ENCODE peak calls at places on chromosome 20, in five cellular contexts. C is neuronal stem cell, X is H1, F is H9, E is trophoblast cell. V is an unnamed sample.

GRCh38 chr20:41287327-41287726 is 30.2 kb downstream of the ZHX3 start:
- DNase-seq in C (no peak), X (no peak), F (no peak), E (peak), V (peak)

GRCh38 chr20:54044156-54044555 is 26.2 kb downstream of the BCAS1 start:
- DNase-seq in C (no peak), X (no peak), F (no peak), E (peak), V (peak)

GRCh38 chr20:58636983-58637421 is 14.1 kb upstream of the STX16 start:
- DNase-seq in C (peak), X (no peak), F (no peak), E (peak), V (no peak)

GRCh38 chr20:2485662-2486061 is 15.1 kb upstream of the SNRPB start:
- DNase-seq in C (no peak), X (no peak), F (no peak), E (no peak), V (no peak)

GRCh38 chr20:4006640-4007039 is 8.7 kb downstream of the RNF24 start:
- DNase-seq in C (no peak), X (no peak), F (no peak), E (no peak), V (peak)

GRCh38 chr20:528923-529594 is 14.5 kb downstream of the CSNK2A1 start:
- DNase-seq in C (no peak), X (no peak), F (no peak), E (peak), V (peak)

GRCh38 chr20:17710379-17711305 is 10.9 kb downstream of the BANF2 start:
- DNase-seq in C (no peak), X (no peak), F (no peak), E (no peak), V (peak)

GRCh38 chr20:24721891-24722530 is 227.1 kb upstream of the CST7 start:
- DNase-seq in C (no peak), X (peak), F (no peak), E (no peak), V (no peak)

GRCh38 chr20:53658327-53658726 is 64.7 kb upstream of the ZNF217 start:
- DNase-seq in C (no peak), X (no peak), F (no peak), E (peak), V (no peak)

GRCh38 chr20:50645253-50646068 is 45.9 kb downstream of the RIPOR3 start:
- DNase-seq in C (no peak), X (peak), F (peak), E (peak), V (peak)

GRCh38 chr20:41142241-41142640 is 4.9 kb downstream of the PLCG1 start:
- DNase-seq in C (no peak), X (no peak), F (no peak), E (no peak), V (no peak)

GRCh38 chr20:61385316-61385715 is 133.3 kb downstream of the CDH4 start:
- DNase-seq in C (no peak), X (no peak), F (no peak), E (no peak), V (no peak)

GRCh38 chr20:31418307-31418706 is 12.3 kb upstream of the DEFB121 start:
- DNase-seq in C (no peak), X (no peak), F (no peak), E (no peak), V (no peak)

GRCh38 chr20:37347891-37348642 is 2.1 kb downstream of the SRC start:
- DNase-seq in C (no peak), X (no peak), F (no peak), E (no peak), V (no peak)

GRCh38 chr20:36728986-36729385 is 16.9 kb downstream of the NDRG3 start:
- DNase-seq in C (no peak), X (no peak), F (peak), E (peak), V (peak)

GRCh38 chr20:36408219-36408618 is 102.1 kb downstream of the DLGAP4 start:
- DNase-seq in C (no peak), X (no peak), F (no peak), E (no peak), V (no peak)

GRCh38 chr20:8394308-8394945 is 262.4 kb downstream of the PLCB1 start:
- DNase-seq in C (no peak), X (no peak), F (no peak), E (peak), V (peak)

GRCh38 chr20:39036011-39036410 is 73.9 kb downstream of the DHX35 start:
- DNase-seq in C (no peak), X (no peak), F (no peak), E (no peak), V (no peak)

GRCh38 chr20:58081842-58082241 is 146.6 kb downstream of the ANKRD60 start:
- DNase-seq in C (no peak), X (no peak), F (no peak), E (no peak), V (no peak)

GRCh38 chr20:25280051-25280573 is 32.2 kb downstream of the PYGB start:
- DNase-seq in C (no peak), X (peak), F (no peak), E (no peak), V (no peak)

GRCh38 chr20:29313481-29313880 is 1944.0 kb upstream of the DEFB115 start:
- DNase-seq in C (no peak), X (no peak), F (no peak), E (no peak), V (no peak)

GRCh38 chr20:48607544-48607865 is 220.3 kb downstream of the PREX1 start:
- DNase-seq in C (no peak), X (no peak), F (no peak), E (no peak), V (no peak)

GRCh38 chr20:17712708-17713107 is 12.9 kb downstream of the BANF2 start:
- DNase-seq in C (no peak), X (no peak), F (no peak), E (no peak), V (peak)

GRCh38 chr20:9015984-9016324 is 52.9 kb upstream of the PLCB4 start:
- DNase-seq in C (no peak), X (no peak), F (no peak), E (peak), V (peak)

GRCh38 chr20:47809561-47809960 is 24.3 kb upstream of the SULF2 start:
- DNase-seq in C (no peak), X (no peak), F (peak), E (peak), V (no peak)

GRCh38 chr20:8693709-8694108 is 375.2 kb upstream of the PLCB4 start:
- DNase-seq in C (no peak), X (no peak), F (no peak), E (peak), V (peak)

GRCh38 chr20:19257201-19257600 is 44.8 kb downstream of the SLC24A3 start:
- DNase-seq in C (no peak), X (no peak), F (no peak), E (no peak), V (no peak)
- H3K27ac ChIP-seq in C (no peak), X (no peak), F (no peak), E (no peak), V (no peak)

GRCh38 chr20:20699917-20700316 is 12.5 kb downstream of the RALGAPA2 start:
- DNase-seq in C (no peak), X (no peak), F (no peak), E (no peak), V (no peak)

GRCh38 chr20:20695250-20695816 is 17.1 kb downstream of the RALGAPA2 start:
- DNase-seq in C (no peak), X (no peak), F (no peak), E (peak), V (no peak)

GRCh38 chr20:20699144-20699543 is 13.3 kb downstream of the RALGAPA2 start:
- DNase-seq in C (no peak), X (no peak), F (no peak), E (no peak), V (no peak)

GRCh38 chr20:20694591-20694990 is 17.9 kb downstream of the RALGAPA2 start:
- DNase-seq in C (no peak), X (no peak), F (no peak), E (peak), V (no peak)

DNA sequence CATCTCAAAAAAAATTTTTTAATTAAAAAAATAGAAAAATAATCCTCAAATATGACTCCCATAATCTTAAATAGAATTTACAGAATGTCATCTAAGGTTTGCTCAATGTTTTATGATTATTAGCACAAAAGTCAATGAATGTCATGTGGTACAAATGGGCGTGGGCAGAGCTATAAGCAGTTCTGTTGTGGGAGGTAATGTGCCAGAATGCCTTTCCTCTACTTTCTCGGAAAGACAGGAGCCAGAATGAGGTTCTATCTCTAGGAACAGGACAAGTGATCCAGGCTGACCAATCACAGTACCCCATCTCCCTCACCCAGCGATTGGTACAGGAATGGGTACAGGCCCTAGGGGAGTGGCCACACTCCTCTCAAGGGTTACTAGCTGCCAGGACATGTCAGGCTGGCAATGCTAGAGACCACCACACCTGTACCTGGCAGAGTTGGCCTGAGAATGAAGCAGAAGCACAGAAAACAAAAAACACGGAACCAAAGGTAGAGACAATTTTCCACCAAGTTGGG is 15.1 kb downstream of the RALGAPA2 start:
- DNase-seq in C (no peak), X (no peak), F (peak), E (no peak), V (no peak)
- H2BK12ac ChIP-seq in C (no peak), X (no peak), F (no peak), E (no peak), V (no peak)

GRCh38 chr20:52035498-52035897 is 156.1 kb downstream of the ZFP64 start:
- DNase-seq in C (no peak), X (no peak), F (no peak), E (no peak), V (no peak)

GRCh38 chr20:52031206-52031573 is 160.4 kb downstream of the ZFP64 start:
- DNase-seq in C (no peak), X (no peak), F (no peak), E (no peak), V (no peak)

GRCh38 chr20:52035977-52036376 is 155.6 kb downstream of the ZFP64 start:
- DNase-seq in C (no peak), X (no peak), F (no peak), E (no peak), V (no peak)

GRCh38 chr20:52033313-52033712 is 158.3 kb downstream of the ZFP64 start:
- DNase-seq in C (no peak), X (no peak), F (no peak), E (no peak), V (no peak)

DNA sequence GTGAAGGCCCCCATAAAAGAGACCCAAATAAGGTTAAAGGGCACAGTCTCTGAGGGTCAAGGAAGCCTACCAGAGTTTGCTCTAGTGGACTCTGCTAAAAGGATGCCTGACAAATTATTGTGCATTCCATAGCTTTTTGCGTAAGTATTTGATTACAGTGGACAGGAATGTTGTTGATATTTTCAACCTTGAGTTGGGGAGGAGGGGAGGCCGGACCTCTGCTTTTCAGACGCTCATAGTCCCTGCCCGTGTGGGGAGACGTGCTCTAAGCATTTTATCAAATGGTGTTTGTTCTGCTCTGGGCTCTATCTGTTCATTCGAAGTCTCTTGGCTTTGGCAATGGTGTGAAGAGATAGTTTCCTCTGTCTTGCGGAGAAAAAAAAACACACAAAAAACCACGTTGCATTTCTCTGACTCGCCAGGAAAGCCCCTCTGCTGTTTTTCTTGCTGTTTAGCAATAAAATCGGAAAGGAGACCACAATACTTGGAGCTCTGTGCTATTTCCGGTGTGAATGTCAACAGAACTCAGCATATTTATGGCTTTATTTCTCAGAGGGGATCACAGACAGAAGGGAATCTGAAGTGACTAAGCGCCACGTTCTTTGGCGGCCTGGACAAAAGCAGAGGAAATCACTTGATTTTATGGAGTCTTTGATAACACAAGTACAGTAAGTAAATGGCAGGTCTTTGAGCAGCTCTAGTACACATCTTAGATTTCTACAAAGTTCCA is 159.8 kb downstream of the ZFP64 start:
- DNase-seq in C (no peak), X (no peak), F (no peak), E (peak), V (peak)
- H3K27ac ChIP-seq in C (no peak), X (no peak), F (no peak), E (peak), V (peak)

GRCh38 chr20:62761058-62761758 is 35.1 kb upstream of the MRGBP start:
- DNase-seq in C (no peak), X (no peak), F (no peak), E (no peak), V (no peak)
- H2BK12ac ChIP-seq in C (peak), X (no peak), F (no peak), E (no peak), V (no peak)

GRCh38 chr20:59994697-59995122 is 36.5 kb downstream of the CDH26 start:
- DNase-seq in C (peak), X (peak), F (peak), E (peak), V (no peak)
- H3K27ac ChIP-seq in C (no peak), X (peak), F (no peak), E (no peak), V (no peak)

DNA sequence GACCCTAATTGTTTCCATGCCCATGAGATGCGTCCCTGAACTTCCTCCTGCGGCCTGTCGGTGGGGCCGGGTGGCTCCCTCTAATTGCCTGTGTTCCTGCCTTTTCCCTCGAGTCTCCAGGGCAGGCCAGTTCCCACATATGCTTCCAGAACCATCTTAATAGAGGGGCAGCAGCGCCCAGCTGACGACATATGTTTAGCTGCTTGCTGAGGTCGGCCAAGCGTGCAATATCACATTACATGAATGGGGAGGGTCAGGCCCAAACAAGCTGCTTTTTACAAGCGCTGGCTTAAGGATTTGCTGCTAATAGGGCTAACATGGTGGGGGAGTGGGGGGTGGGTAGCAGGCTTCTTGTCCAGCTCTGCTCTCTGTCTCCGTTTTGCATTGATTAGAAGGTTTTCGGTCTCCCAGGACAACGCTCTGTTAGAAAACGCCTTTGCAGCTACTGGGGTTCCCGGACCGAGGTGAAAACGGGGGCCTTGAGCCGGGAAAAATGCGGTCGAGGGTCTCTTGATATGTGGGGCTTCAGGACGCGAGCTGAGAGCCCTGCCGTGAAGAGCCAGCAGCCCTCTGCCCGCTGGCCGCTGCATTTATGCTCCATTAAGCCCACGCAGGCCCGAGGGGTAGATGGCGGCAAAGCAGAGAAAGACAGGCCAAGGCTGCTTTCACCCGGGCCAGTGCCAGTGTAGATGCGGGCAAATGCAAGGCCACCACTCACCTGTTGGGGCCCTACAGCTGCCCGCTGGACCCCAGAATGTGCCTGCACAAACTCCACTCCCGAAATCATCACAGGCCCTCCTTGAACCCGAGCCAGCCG is 308.5 kb downstream of the BMP7 start:
- DNase-seq in C (peak), X (no peak), F (no peak), E (no peak), V (peak)
- H2BK12ac ChIP-seq in C (no peak), X (peak), F (no peak), E (no peak), V (no peak)